ENCODE peak calls at places on chromosomes 6 and 20, in eight cellular contexts. G, E, W, T, S, K, R and Y are unnamed samples.

GRCh38 chr6:17418281-17419188 is 25.1 kb downstream of the CAP2 start:
- DNase-seq in E (no peak), K (no peak), W (peak), R (no peak), S (no peak), G (no peak), T (no peak), Y (no peak)

GRCh38 chr6:165090206-165090605 is 219.2 kb downstream of the C6orf118 start:
- DNase-seq in S (no peak), W (no peak), E (no peak), T (no peak), R (no peak), K (no peak), G (no peak), Y (no peak)

GRCh38 chr6:111673086-111673485 is 67.4 kb upstream of the TRAF3IP2 start:
- DNase-seq in G (no peak), W (no peak), E (no peak), S (peak), R (no peak), T (no peak), K (no peak), Y (no peak)

GRCh38 chr20:34100578-34100977 is 11.5 kb downstream of the EIF2S2 start:
- DNase-seq in T (no peak), R (no peak), G (no peak), K (no peak), E (no peak), W (no peak), S (no peak), Y (no peak)

GRCh38 chr6:41028618-41029486 is 10.2 kb downstream of the UNC5CL start:
- DNase-seq in R (no peak), G (peak), T (no peak), S (no peak), E (no peak), K (no peak), W (no peak), Y (no peak)

GRCh38 chr6:74931567-74931966 is 274.3 kb downstream of the COL12A1 start:
- DNase-seq in E (no peak), S (no peak), G (no peak), T (no peak), W (peak), R (no peak), K (no peak), Y (no peak)

GRCh38 chr6:85798934-85799490 is 156.3 kb upstream of the SYNCRIP start:
- DNase-seq in K (no peak), S (no peak), E (peak), G (no peak), W (no peak), T (no peak), R (no peak), Y (no peak)

GRCh38 chr20:20731945-20732296 is 19.5 kb upstream of the RALGAPA2 start:
- DNase-seq in G (no peak), E (no peak), S (no peak), R (no peak), K (no peak), W (peak), T (no peak), Y (no peak)

GRCh38 chr6:22253955-22254655 is 42.7 kb downstream of the PRL start:
- DNase-seq in E (no peak), S (no peak), K (no peak), R (no peak), T (no peak), G (no peak), W (no peak), Y (no peak)

GRCh38 chr6:49145280-49145679 is 317.8 kb downstream of the MMUT start:
- DNase-seq in S (no peak), W (no peak), K (no peak), T (no peak), R (no peak), G (no peak), E (no peak), Y (no peak)

GRCh38 chr20:46811328-46812084 is 83.1 kb upstream of the EYA2 start:
- DNase-seq in W (no peak), T (no peak), R (no peak), G (no peak), S (no peak), E (peak), K (no peak), Y (no peak)

GRCh38 chr6:13427346-13427745 is 60.1 kb downstream of the GFOD1 start:
- DNase-seq in G (peak), R (no peak), K (no peak), T (no peak), S (no peak), E (no peak), W (no peak), Y (peak)

GRCh38 chr6:6679633-6680032 is 91.1 kb downstream of the LY86 start:
- DNase-seq in R (no peak), G (no peak), W (no peak), E (no peak), T (no peak), S (no peak), K (no peak), Y (no peak)

GRCh38 chr6:33018904-33019303 is 9.5 kb upstream of the HLA-DOA start:
- DNase-seq in K (no peak), S (no peak), G (peak), R (peak), E (no peak), W (peak), T (no peak), Y (no peak)

GRCh38 chr6:167153523-167153959 is 4.2 kb downstream of the GPR31 start:
- DNase-seq in K (no peak), S (no peak), R (no peak), E (no peak), W (peak), T (no peak), G (no peak), Y (no peak)

GRCh38 chr6:68559716-68560115 is 75.4 kb upstream of the ADGRB3 start:
- DNase-seq in S (peak), K (no peak), E (peak), G (no peak), T (no peak), R (no peak), W (no peak), Y (no peak)

GRCh38 chr6:1223312-1223603 is 88.6 kb upstream of the FOXQ1 start:
- DNase-seq in T (no peak), R (no peak), S (no peak), W (no peak), K (no peak), G (no peak), E (no peak), Y (no peak)

GRCh38 chr6:139587469-139587868 is 213.0 kb upstream of the CITED2 start:
- DNase-seq in S (no peak), R (no peak), W (peak), E (no peak), T (no peak), K (no peak), G (no peak), Y (no peak)

GRCh38 chr6:69861986-69862385 is 4.4 kb upstream of the COL19A1 start:
- DNase-seq in K (no peak), E (no peak), T (no peak), G (no peak), W (no peak), R (no peak), S (no peak), Y (no peak)

GRCh38 chr20:62523473-62524203 is 47.8 kb upstream of the GATA5 start:
- DNase-seq in R (no peak), W (no peak), G (peak), T (no peak), S (no peak), E (peak), K (peak), Y (peak)

GRCh38 chr6:145891565-145891964 is 72.6 kb downstream of the SHPRH start:
- DNase-seq in R (no peak), K (no peak), G (no peak), S (no peak), E (no peak), W (peak), T (no peak), Y (no peak)

GRCh38 chr6:43491750-43492661 is 14.6 kb downstream of the TJAP1 start:
- DNase-seq in T (no peak), W (peak), K (no peak), E (no peak), G (no peak), R (peak), S (no peak), Y (no peak)

GRCh38 chr6:170112583-170112860 is 178.4 kb downstream of the DLL1 start:
- DNase-seq in W (no peak), K (no peak), E (no peak), T (no peak), S (no peak), G (no peak), R (peak), Y (no peak)

GRCh38 chr6:1232578-1232977 is 79.3 kb upstream of the FOXQ1 start:
- DNase-seq in W (no peak), R (no peak), S (no peak), T (no peak), G (no peak), E (no peak), K (no peak), Y (no peak)

GRCh38 chr6:34459899-34460593 is 5.8 kb upstream of the PACSIN1 start:
- DNase-seq in G (peak), W (peak), K (peak), R (no peak), T (no peak), S (peak), E (peak), Y (peak)

GRCh38 chr6:169253745-169254238 is at the start of gene THBS2:
- DNase-seq in S (no peak), T (no peak), W (peak), R (peak), E (no peak), K (no peak), G (no peak), Y (no peak)

GRCh38 chr6:10315034-10315433 is 99.8 kb downstream of the TFAP2A start:
- DNase-seq in R (no peak), E (peak), T (no peak), W (no peak), G (no peak), S (peak), K (no peak), Y (no peak)

GRCh38 chr20:20712004-20712473 is 405 bp downstream of the RALGAPA2 start:
- DNase-seq in K (no peak), T (no peak), R (no peak), W (no peak), G (no peak), S (peak), E (no peak), Y (peak)

GRCh38 chr20:64232794-64233193 is 22.8 kb upstream of the PCMTD2 start:
- DNase-seq in K (no peak), W (no peak), S (no peak), E (no peak), T (no peak), G (no peak), R (no peak), Y (no peak)

GRCh38 chr6:11771473-11772048 is 7.0 kb downstream of the ADTRP start:
- DNase-seq in T (no peak), E (no peak), W (no peak), R (no peak), G (no peak), K (no peak), S (no peak), Y (no peak)